ENCODE peak calls at places on chromosomes 16 and 17, in five cellular contexts. W is right atrium auricular region, K is stomach, O is testis, E is cardiac fibroblast. Y is an unnamed sample.

GRCh38 chr17:50097455-50097854 is 2.3 kb downstream of the PDK2 start:
- DNase-seq in W (no peak), K (no peak), O (no peak), E (no peak), Y (no peak)

GRCh38 chr16:74743668-74744299 is 30.8 kb downstream of the FA2H start:
- DNase-seq in W (no peak), K (peak), O (peak), E (peak), Y (no peak)

GRCh38 chr17:77817953-77818352 is 140.6 kb upstream of the TNRC6C start:
- DNase-seq in W (no peak), K (no peak), O (no peak), E (no peak), Y (no peak)

GRCh38 chr17:8137645-8138342 is 13.9 kb upstream of the HES7 start:
- DNase-seq in W (no peak), K (no peak), O (no peak), E (no peak), Y (no peak)

GRCh38 chr16:67931712-67932461 is at the start of gene CTRL:
- DNase-seq in W (no peak), K (no peak), O (no peak), E (no peak), Y (no peak)

GRCh38 chr17:52027620-52028019 is 130.9 kb downstream of the CA10 start:
- DNase-seq in W (no peak), K (no peak), O (peak), E (peak), Y (no peak)

GRCh38 chr17:13560935-13561334 is 40.8 kb downstream of the HS3ST3A1 start:
- DNase-seq in W (no peak), K (no peak), O (no peak), E (no peak), Y (no peak)

GRCh38 chr17:77790143-77790829 is 168.2 kb upstream of the TNRC6C start:
- DNase-seq in W (no peak), K (no peak), O (no peak), E (no peak), Y (no peak)

GRCh38 chr17:12078791-12079190 is 58.1 kb downstream of the MAP2K4 start:
- DNase-seq in W (no peak), K (no peak), O (no peak), E (peak), Y (no peak)

GRCh38 chr17:60106377-60107059 is 27.8 kb upstream of the HEATR6 start:
- DNase-seq in W (no peak), K (no peak), O (no peak), E (peak), Y (no peak)

GRCh38 chr17:69501591-69502468 is 87.3 kb downstream of the MAP2K6 start:
- DNase-seq in W (no peak), K (peak), O (peak), E (peak), Y (peak)

GRCh38 chr16:84332975-84333684 is 35.2 kb upstream of the ATP2C2 start:
- DNase-seq in W (no peak), K (peak), O (no peak), E (no peak), Y (peak)

GRCh38 chr17:38606646-38607611 is 1.2 kb upstream of the SRCIN1 start:
- DNase-seq in W (no peak), K (peak), O (peak), E (no peak), Y (no peak)

GRCh38 chr17:49963626-49964538 is 5.1 kb upstream of the DLX4 start:
- DNase-seq in W (no peak), K (no peak), O (no peak), E (no peak), Y (peak)

GRCh38 chr17:35315283-35315682 is 58.1 kb downstream of the SLFN11 start:
- DNase-seq in W (no peak), K (no peak), O (no peak), E (peak), Y (no peak)

GRCh38 chr17:50787106-50787505 is 19.8 kb upstream of the ANKRD40CL start:
- DNase-seq in W (no peak), K (no peak), O (no peak), E (no peak), Y (no peak)

GRCh38 chr17:16818340-16818739 is 128.3 kb downstream of the CCDC144A start:
- DNase-seq in W (no peak), K (no peak), O (no peak), E (no peak), Y (no peak)

GRCh38 chr17:41504126-41504977 is 1.1 kb downstream of the KRT13 start:
- DNase-seq in W (no peak), K (no peak), O (peak), E (no peak), Y (no peak)

GRCh38 chr16:84804326-84804725 is 15.5 kb upstream of the CRISPLD2 start:
- DNase-seq in W (no peak), K (no peak), O (no peak), E (no peak), Y (no peak)

GRCh38 chr17:27526603-27527002 is 70.4 kb downstream of the KSR1 start:
- DNase-seq in W (peak), K (peak), O (peak), E (peak), Y (peak)

GRCh38 chr17:80195671-80196529 is 24.2 kb downstream of the SGSH start:
- DNase-seq in W (no peak), K (no peak), O (no peak), E (peak), Y (peak)

GRCh38 chr17:34998205-34998604 is 17.9 kb downstream of the LIG3 start:
- DNase-seq in W (peak), K (peak), O (peak), E (peak), Y (peak)

GRCh38 chr17:70484050-70484449 is 314.7 kb downstream of the KCNJ2 start:
- DNase-seq in W (no peak), K (no peak), O (no peak), E (no peak), Y (no peak)

GRCh38 chr16:19085679-19086200 is 18.3 kb downstream of the COQ7 start:
- DNase-seq in W (no peak), K (peak), O (no peak), E (peak), Y (no peak)

GRCh38 chr17:3512512-3513171 is 36.8 kb downstream of the ASPA start:
- DNase-seq in W (peak), K (peak), O (peak), E (peak), Y (peak)

GRCh38 chr17:48812001-48812400 is 5.0 kb downstream of the TTLL6 start:
- DNase-seq in W (no peak), K (no peak), O (no peak), E (no peak), Y (no peak)

GRCh38 chr16:23668225-23668624 is 10.5 kb upstream of the PLK1 start:
- DNase-seq in W (no peak), K (no peak), O (no peak), E (no peak), Y (no peak)

GRCh38 chr17:73500414-73500999 is 143.7 kb downstream of the SDK2 start:
- DNase-seq in W (no peak), K (no peak), O (no peak), E (no peak), Y (no peak)

GRCh38 chr16:65876200-65876498 is 490.3 kb upstream of the CDH5 start:
- DNase-seq in W (no peak), K (no peak), O (no peak), E (peak), Y (no peak)

GRCh38 chr17:81814748-81815645 is 11.0 kb downstream of the GCGR start:
- DNase-seq in W (no peak), K (no peak), O (no peak), E (no peak), Y (no peak)

GRCh38 chr16:19116711-19117449 is 3.1 kb downstream of the ITPRIPL2 start:
- DNase-seq in W (no peak), K (no peak), O (no peak), E (peak), Y (no peak)

GRCh38 chr16:1794908-1795666 is 1.6 kb upstream of the IGFALS start:
- DNase-seq in W (no peak), K (no peak), O (no peak), E (no peak), Y (no peak)

GRCh38 chr16:4663756-4664465 is 29.5 kb upstream of the NUDT16L1 start:
- DNase-seq in W (peak), K (peak), O (peak), E (no peak), Y (no peak)

GRCh38 chr17:2892305-2892971 is 96.2 kb downstream of the RAP1GAP2 start:
- DNase-seq in W (no peak), K (peak), O (no peak), E (peak), Y (no peak)

GRCh38 chr16:53501216-53501859 is 1.7 kb downstream of the AKTIP start:
- DNase-seq in W (no peak), K (no peak), O (no peak), E (peak), Y (no peak)

GRCh38 chr17:34413443-34414076 is 50.5 kb upstream of the CCL1 start:
- DNase-seq in W (no peak), K (no peak), O (peak), E (peak), Y (no peak)

GRCh38 chr17:71375948-71376347 is 744.9 kb upstream of the SOX9 start:
- DNase-seq in W (no peak), K (no peak), O (no peak), E (no peak), Y (no peak)

GRCh38 chr17:41802961-41803682 is 8.6 kb downstream of the P3H4 start:
- DNase-seq in W (no peak), K (no peak), O (no peak), E (no peak), Y (no peak)

GRCh38 chr17:45246861-45247428 is 14.9 kb downstream of the SPATA32 start:
- DNase-seq in W (no peak), K (no peak), O (peak), E (peak), Y (peak)

GRCh38 chr17:58591455-58591854 is 77.0 kb upstream of the MTMR4 start:
- DNase-seq in W (no peak), K (no peak), O (no peak), E (no peak), Y (no peak)
- TF ChIP-seq CTCF in W (no peak), K (no peak), O (no peak), E (peak), Y (peak)

DNA sequence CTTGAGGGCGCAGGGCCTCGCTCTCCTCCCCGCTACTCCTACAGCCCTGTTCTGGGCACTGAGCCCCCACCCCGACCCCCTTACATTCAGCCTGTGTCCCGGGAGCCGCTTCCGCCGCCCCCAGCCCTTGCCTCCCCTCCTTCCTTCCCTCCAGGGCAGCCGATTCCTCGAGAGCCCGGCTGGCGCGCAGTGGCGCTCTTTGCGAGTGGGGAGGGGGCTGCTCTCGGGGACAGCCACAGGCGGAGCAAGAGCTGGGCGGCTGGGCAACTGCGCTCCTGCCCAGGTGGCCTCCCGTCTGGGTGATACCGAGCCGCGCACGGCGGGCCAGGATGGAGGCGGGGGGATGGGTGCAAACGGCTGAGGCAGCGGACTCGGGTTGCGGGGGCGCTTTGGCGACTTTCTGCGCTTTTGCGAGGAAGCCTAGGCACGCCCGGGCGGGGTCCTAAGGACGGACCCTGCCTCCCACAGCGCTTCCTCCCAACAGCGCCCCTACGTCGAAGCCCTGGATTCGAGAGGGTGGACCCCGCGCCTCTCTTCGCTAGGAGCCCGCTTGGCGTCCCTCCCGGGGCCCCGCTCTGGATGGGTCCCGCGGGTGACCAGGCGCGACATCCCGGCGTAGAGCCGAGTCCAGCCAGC is 1.3 kb downstream of the MMP15 start:
- DNase-seq in W (no peak), K (peak), O (no peak), E (no peak), Y (peak)
- TF ChIP-seq CTCF in W (no peak), K (no peak), O (no peak), E (no peak), Y (no peak)

DNA sequence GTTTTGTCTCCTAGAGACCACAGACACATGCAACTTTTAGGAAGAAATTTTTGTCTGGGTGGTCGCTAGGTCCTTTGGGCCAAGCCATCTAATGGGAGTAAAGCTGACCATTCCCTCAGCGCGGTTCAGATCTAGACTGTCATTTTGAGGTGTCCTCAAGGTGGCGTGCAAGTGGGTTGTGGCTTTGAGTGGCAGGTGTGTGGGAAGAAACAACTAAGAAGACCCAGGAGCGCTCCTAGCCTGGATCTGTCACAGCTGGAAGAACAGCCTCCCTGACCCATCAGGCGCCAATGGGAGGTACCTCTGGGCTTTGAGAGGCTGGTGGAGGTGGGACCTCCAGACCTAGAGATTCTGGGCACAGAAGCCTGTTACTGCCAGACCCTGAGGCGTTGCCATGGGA is 645.1 kb downstream of the KCNJ18 start:
- DNase-seq in W (no peak), K (no peak), O (no peak), E (no peak), Y (no peak)
- TF ChIP-seq CTCF in W (no peak), K (no peak), O (no peak), E (no peak), Y (no peak)

GRCh38 chr16:17346441-17346773 is 124.4 kb downstream of the XYLT1 start:
- DNase-seq in W (no peak), K (no peak), O (no peak), E (no peak), Y (no peak)
- TF ChIP-seq CTCF in W (no peak), K (no peak), O (no peak), E (no peak), Y (no peak)

DNA sequence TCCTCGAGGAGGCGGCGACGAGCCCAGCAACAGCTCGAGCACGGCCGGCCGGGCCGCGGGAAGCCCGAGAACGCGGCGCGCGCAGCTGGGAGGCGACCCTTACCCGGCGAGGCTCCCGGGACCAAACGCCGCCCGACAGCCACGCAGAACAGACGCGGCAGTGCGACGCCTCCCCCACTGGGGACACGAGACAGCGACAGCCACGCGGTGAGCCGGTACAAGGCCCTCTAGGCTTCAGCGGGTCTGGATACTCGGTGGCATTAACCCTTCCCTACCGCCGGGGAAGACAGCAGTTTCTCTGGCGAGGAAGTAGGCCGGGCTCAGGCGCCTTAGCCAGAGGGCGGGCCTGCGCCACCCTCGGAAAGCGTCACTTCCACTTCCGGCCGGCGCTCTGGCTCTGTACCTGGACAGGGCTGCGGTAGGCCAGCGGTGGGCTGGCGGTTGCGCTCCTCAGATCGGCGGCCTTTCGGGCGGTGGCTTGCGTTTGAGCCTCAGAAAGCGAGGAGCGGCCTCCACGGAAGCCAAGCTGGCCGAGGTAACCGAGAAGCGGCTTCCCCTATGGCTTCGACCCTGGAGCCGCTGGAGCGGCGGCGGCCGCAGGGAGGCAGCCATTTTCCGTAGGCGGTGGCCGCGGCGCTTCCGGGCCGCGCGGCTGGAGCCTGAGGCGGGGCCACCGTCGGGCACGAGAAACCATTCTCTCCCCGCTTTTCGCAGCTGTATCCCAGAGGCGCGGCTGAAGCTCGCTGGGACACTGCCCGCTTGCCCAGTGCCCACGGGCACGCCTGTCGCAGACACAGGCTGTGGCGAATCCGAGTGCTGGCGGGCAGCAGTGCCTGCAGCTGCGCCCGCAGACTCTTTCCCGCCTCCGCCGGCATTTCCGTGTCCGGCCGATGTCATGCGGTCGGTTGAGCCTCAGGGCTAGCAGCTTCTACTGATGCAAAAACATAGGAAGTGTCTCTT is at the start of the genes TIGD7 and ZNF75A:
- DNase-seq in W (peak), K (peak), O (peak), E (peak), Y (peak)
- TF ChIP-seq CTCF in W (peak), K (peak), O (peak), E (no peak), Y (no peak)

DNA sequence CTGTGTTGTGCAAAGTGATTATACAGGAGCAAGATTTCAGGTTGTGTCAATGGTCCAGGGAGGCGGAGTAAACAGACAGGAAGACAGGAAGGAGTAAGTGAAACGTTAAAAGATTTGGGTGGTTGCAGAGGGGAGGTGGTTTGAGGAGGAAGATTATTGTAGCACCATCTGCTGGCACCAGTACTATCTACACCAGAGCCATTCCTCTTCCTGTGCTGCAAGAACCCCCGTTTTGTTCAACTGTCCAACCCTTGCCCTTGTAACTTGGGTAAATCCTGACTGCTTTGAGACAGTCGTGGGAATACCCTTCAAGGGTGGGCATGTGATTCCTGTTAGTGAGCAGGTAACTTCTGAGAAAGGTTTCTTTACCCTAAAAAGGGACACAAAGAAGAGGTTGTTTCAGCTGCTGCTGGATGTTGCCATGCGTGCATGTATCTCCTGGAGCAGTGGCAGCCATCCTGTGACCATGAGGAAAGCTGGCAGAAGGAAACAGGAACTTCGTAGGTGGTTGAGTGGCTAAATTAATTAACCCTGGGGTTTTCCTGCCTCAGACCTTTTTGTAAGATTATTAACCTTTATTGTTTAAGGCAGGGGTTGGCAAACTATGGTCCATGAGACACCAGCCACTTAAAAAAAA is 124.1 kb downstream of the PRKCA start:
- DNase-seq in W (no peak), K (no peak), O (no peak), E (peak), Y (no peak)
- TF ChIP-seq CTCF in W (peak), K (no peak), O (no peak), E (peak), Y (no peak)

DNA sequence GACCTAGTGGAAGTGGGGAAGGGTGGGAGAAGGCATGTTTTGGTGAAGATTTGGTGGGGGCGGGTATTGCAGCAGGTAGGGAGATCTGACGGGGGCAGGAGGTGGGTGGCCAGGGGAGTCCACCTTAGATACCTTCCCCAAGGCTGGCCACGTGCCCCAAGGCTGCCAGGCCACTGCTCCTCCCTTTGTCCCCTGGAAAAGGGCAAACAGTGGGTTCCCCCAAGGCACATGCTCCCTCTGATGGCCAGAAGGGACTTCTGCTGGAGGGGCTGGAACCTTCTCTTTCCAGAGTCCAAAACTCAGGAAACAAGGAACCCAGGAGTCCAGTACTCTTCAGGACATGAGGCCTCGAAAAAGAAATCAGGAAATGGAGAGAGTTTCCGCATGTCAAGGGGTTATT is 6.2 kb upstream of the PSMD3 start:
- DNase-seq in W (no peak), K (no peak), O (no peak), E (no peak), Y (no peak)
- TF ChIP-seq CTCF in W (no peak), K (no peak), O (no peak), E (no peak), Y (no peak)

GRCh38 chr16:16164244-16164643 is 59.0 kb downstream of the ABCC6 start:
- DNase-seq in W (no peak), K (no peak), O (no peak), E (no peak), Y (no peak)

GRCh38 chr16:16169615-16170014 is 53.7 kb downstream of the ABCC6 start:
- DNase-seq in W (no peak), K (no peak), O (no peak), E (no peak), Y (no peak)

GRCh38 chr16:16166085-16166484 is 57.2 kb downstream of the ABCC6 start:
- DNase-seq in W (no peak), K (no peak), O (no peak), E (no peak), Y (no peak)

GRCh38 chr16:16167927-16168326 is 55.4 kb downstream of the ABCC6 start:
- DNase-seq in W (no peak), K (no peak), O (no peak), E (no peak), Y (no peak)

DNA sequence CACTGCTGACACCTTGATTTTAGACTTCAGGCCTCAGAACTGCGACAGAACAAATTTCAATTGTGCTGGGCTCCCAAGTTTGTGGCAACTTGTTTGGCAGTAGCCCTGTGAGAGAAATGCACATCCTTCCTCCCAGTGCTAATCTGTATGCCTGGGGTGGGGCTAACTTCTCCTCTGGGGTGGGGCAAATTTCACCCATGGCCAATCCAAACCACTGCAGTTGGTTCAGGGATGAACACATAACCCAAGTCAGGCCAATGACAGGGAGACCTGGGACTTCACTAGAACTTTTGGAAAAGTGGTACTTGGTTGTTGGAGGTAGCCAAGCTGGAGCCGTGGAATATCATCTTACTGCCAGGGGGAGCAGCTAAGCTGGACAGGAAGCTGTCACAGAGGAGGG is 56.3 kb downstream of the ABCC6 start:
- DNase-seq in W (no peak), K (no peak), O (no peak), E (no peak), Y (no peak)
- TF ChIP-seq CTCF in W (no peak), K (no peak), O (no peak), E (no peak), Y (no peak)

Y was measured in nephron progenitor cell.